ENCODE peak calls at places on chromosomes 6 and 20, in four cellular contexts. O, N, A and C are unnamed samples.

GRCh38 chr6:119430820-119431219 is 81.3 kb upstream of the MAN1A1 start:
- DNase-seq in O (no peak), N (no peak), A (no peak), C (no peak)

GRCh38 chr6:168403370-168404005 is 37.5 kb upstream of the SMOC2 start:
- DNase-seq in O (no peak), N (no peak), A (no peak), C (no peak)

GRCh38 chr20:57397004-57397692 is 6.0 kb downstream of the RBM38 start:
- DNase-seq in O (no peak), N (no peak), A (no peak), C (no peak)

GRCh38 chr6:1326535-1327121 is 14.7 kb downstream of the FOXQ1 start:
- DNase-seq in O (no peak), N (no peak), A (no peak), C (no peak)

GRCh38 chr6:44020664-44021425 is 106.4 kb downstream of the MRPL14 start:
- DNase-seq in O (no peak), N (no peak), A (no peak), C (no peak)

GRCh38 chr6:143449731-143450452 is 603 bp downstream of the ADAT2 start:
- DNase-seq in O (peak), N (no peak), A (peak), C (peak)

GRCh38 chr20:11716239-11716944 is 201.3 kb upstream of the BTBD3 start:
- DNase-seq in O (peak), N (no peak), A (peak), C (peak)

GRCh38 chr20:47638851-47639250 is 137.2 kb downstream of the NCOA3 start:
- DNase-seq in O (peak), N (no peak), A (no peak), C (no peak)

GRCh38 chr6:53302678-53303360 is 45.9 kb downstream of the ELOVL5 start:
- DNase-seq in O (peak), N (no peak), A (no peak), C (peak)

GRCh38 chr6:166589334-166589731 is 2.9 kb upstream of the RAMACL start:
- DNase-seq in O (no peak), N (no peak), A (no peak), C (no peak)

GRCh38 chr6:19159087-19159486 is 678.1 kb upstream of the ID4 start:
- DNase-seq in O (no peak), N (no peak), A (no peak), C (no peak)

GRCh38 chr6:43036712-43037111 is 15.3 kb downstream of the RRP36 start:
- DNase-seq in O (no peak), N (no peak), A (no peak), C (no peak)

GRCh38 chr6:31114540-31114876 is at the start of gene PSORS1C1:
- DNase-seq in O (peak), N (no peak), A (no peak), C (peak)

GRCh38 chr6:122736166-122736565 is 43.4 kb upstream of the FABP7 start:
- DNase-seq in O (no peak), N (no peak), A (no peak), C (no peak)

GRCh38 chr20:51966296-51966971 is 164.1 kb upstream of the SALL4 start:
- DNase-seq in O (peak), N (peak), A (peak), C (peak)

GRCh38 chr6:52416629-52417151 is 3.5 kb upstream of the EFHC1 start:
- DNase-seq in O (peak), N (no peak), A (peak), C (peak)

GRCh38 chr20:3811421-3812258 is 8.7 kb upstream of the AP5S1 start:
- DNase-seq in O (peak), N (peak), A (peak), C (peak)

GRCh38 chr6:69601132-69601531 is 195.7 kb downstream of the LMBRD1 start:
- DNase-seq in O (no peak), N (no peak), A (no peak), C (no peak)

GRCh38 chr6:105326838-105327745 is 75.8 kb downstream of the PREP start:
- DNase-seq in O (peak), N (no peak), A (no peak), C (peak)

GRCh38 chr6:12403946-12404647 is 113.9 kb downstream of the EDN1 start:
- DNase-seq in O (no peak), N (no peak), A (no peak), C (peak)

GRCh38 chr20:32585519-32586127 is 490 bp upstream of the NOL4L start:
- DNase-seq in O (no peak), N (no peak), A (peak), C (no peak)

GRCh38 chr6:139944131-139944530 is 569.7 kb upstream of the CITED2 start:
- DNase-seq in O (no peak), N (no peak), A (no peak), C (peak)

GRCh38 chr6:105488521-105489212 is 85.8 kb upstream of the PREP start:
- DNase-seq in O (no peak), N (no peak), A (no peak), C (no peak)

GRCh38 chr6:106789436-106790145 is 160.2 kb downstream of the QRSL1 start:
- DNase-seq in O (no peak), N (no peak), A (no peak), C (peak)

GRCh38 chr6:125804264-125804663 is 13.5 kb downstream of the NCOA7 start:
- DNase-seq in O (no peak), N (no peak), A (no peak), C (no peak)